ENCODE peak calls at places on chromosomes 16 and 17, in nine cellular contexts. One of them, this sample, is unnamed.

GRCh38 chr16:89600956-89601355 is 12.5 kb upstream of the DPEP1 start:
- DNase-seq in pulmonary artery endothelial cell: no peak
- DNase-seq in GOT3: no peak
- DNase-seq in naive thymus-derived CD4-positive, alpha-beta T cell: no peak
- DNase-seq in astrocyte of the spinal cord: no peak
- DNase-seq in endothelial cell: no peak
- DNase-seq in caudate nucleus: no peak
- DNase-seq in NCI-H524: no peak
- DNase-seq in posterior vena cava: no peak
- DNase-seq in this sample: no peak

GRCh38 chr17:1906622-1907021 is 76.8 kb downstream of the RPA1 start:
- DNase-seq in NCI-H524: no peak
- DNase-seq in endothelial cell: no peak
- DNase-seq in naive thymus-derived CD4-positive, alpha-beta T cell: no peak
- DNase-seq in GOT3: no peak
- DNase-seq in pulmonary artery endothelial cell: no peak
- DNase-seq in caudate nucleus: no peak
- DNase-seq in astrocyte of the spinal cord: no peak
- DNase-seq in posterior vena cava: peak; percentile 31
- DNase-seq in this sample: no peak

GRCh38 chr17:13353590-13353989 is 248.1 kb downstream of the HS3ST3A1 start:
- DNase-seq in posterior vena cava: no peak
- DNase-seq in pulmonary artery endothelial cell: no peak
- DNase-seq in GOT3: no peak
- DNase-seq in caudate nucleus: no peak
- DNase-seq in endothelial cell: no peak
- DNase-seq in naive thymus-derived CD4-positive, alpha-beta T cell: no peak
- DNase-seq in astrocyte of the spinal cord: no peak
- DNase-seq in NCI-H524: no peak
- DNase-seq in this sample: no peak

GRCh38 chr16:89357055-89357454 is 133.3 kb downstream of the ANKRD11 start:
- DNase-seq in naive thymus-derived CD4-positive, alpha-beta T cell: no peak
- DNase-seq in endothelial cell: no peak
- DNase-seq in astrocyte of the spinal cord: no peak
- DNase-seq in GOT3: no peak
- DNase-seq in pulmonary artery endothelial cell: no peak
- DNase-seq in posterior vena cava: no peak
- DNase-seq in NCI-H524: no peak
- DNase-seq in caudate nucleus: no peak
- DNase-seq in this sample: no peak

GRCh38 chr17:17552351-17553216 is 38.9 kb downstream of the PEMT start:
- DNase-seq in pulmonary artery endothelial cell: no peak
- DNase-seq in astrocyte of the spinal cord: no peak
- DNase-seq in endothelial cell: no peak
- DNase-seq in caudate nucleus: peak; percentile 52
- DNase-seq in posterior vena cava: no peak
- DNase-seq in GOT3: no peak
- DNase-seq in naive thymus-derived CD4-positive, alpha-beta T cell: no peak
- DNase-seq in NCI-H524: no peak
- DNase-seq in this sample: no peak

GRCh38 chr17:75819116-75819515 is 25.1 kb downstream of the UNC13D start:
- DNase-seq in posterior vena cava: no peak
- DNase-seq in endothelial cell: no peak
- DNase-seq in pulmonary artery endothelial cell: no peak
- DNase-seq in astrocyte of the spinal cord: no peak
- DNase-seq in caudate nucleus: no peak
- DNase-seq in NCI-H524: no peak
- DNase-seq in GOT3: no peak
- DNase-seq in naive thymus-derived CD4-positive, alpha-beta T cell: no peak
- DNase-seq in this sample: no peak

GRCh38 chr17:65455972-65456343 is 105.5 kb downstream of the AXIN2 start:
- DNase-seq in pulmonary artery endothelial cell: no peak
- DNase-seq in caudate nucleus: no peak
- DNase-seq in posterior vena cava: no peak
- DNase-seq in NCI-H524: no peak
- DNase-seq in endothelial cell: peak; percentile 14
- DNase-seq in GOT3: no peak
- DNase-seq in naive thymus-derived CD4-positive, alpha-beta T cell: no peak
- DNase-seq in astrocyte of the spinal cord: peak; percentile 3
- DNase-seq in this sample: peak; percentile 23

GRCh38 chr17:71444011-71444574 is 676.7 kb upstream of the SOX9 start:
- DNase-seq in naive thymus-derived CD4-positive, alpha-beta T cell: no peak
- DNase-seq in astrocyte of the spinal cord: no peak
- DNase-seq in pulmonary artery endothelial cell: no peak
- DNase-seq in endothelial cell: no peak
- DNase-seq in posterior vena cava: no peak
- DNase-seq in GOT3: no peak
- DNase-seq in caudate nucleus: no peak
- DNase-seq in NCI-H524: no peak
- DNase-seq in this sample: peak; percentile 80

GRCh38 chr17:82030470-82031302 is 792 bp upstream of the RAC3 start:
- DNase-seq in naive thymus-derived CD4-positive, alpha-beta T cell: peak; percentile 80
- DNase-seq in pulmonary artery endothelial cell: peak; percentile 54
- DNase-seq in NCI-H524: peak; percentile 68
- DNase-seq in GOT3: no peak
- DNase-seq in caudate nucleus: peak; percentile 73
- DNase-seq in posterior vena cava: peak; percentile 96
- DNase-seq in astrocyte of the spinal cord: peak; percentile 84
- DNase-seq in endothelial cell: peak; percentile 92
- DNase-seq in this sample: peak; percentile 49

GRCh38 chr17:57889892-57890856 is 40.3 kb upstream of the MRPS23 start:
- DNase-seq in naive thymus-derived CD4-positive, alpha-beta T cell: no peak
- DNase-seq in posterior vena cava: peak; percentile 95
- DNase-seq in GOT3: peak; percentile 45
- DNase-seq in NCI-H524: no peak
- DNase-seq in endothelial cell: no peak
- DNase-seq in pulmonary artery endothelial cell: no peak
- DNase-seq in caudate nucleus: no peak
- DNase-seq in astrocyte of the spinal cord: peak; percentile 86
- DNase-seq in this sample: peak; percentile 83

GRCh38 chr16:17026600-17027242 is 444.0 kb downstream of the XYLT1 start:
- DNase-seq in pulmonary artery endothelial cell: no peak
- DNase-seq in posterior vena cava: no peak
- DNase-seq in GOT3: no peak
- DNase-seq in endothelial cell: no peak
- DNase-seq in caudate nucleus: no peak
- DNase-seq in naive thymus-derived CD4-positive, alpha-beta T cell: no peak
- DNase-seq in astrocyte of the spinal cord: no peak
- DNase-seq in NCI-H524: no peak
- DNase-seq in this sample: no peak

GRCh38 chr17:36949461-36949927 is 740 bp downstream of the AATF start:
- DNase-seq in astrocyte of the spinal cord: peak; percentile 63
- DNase-seq in posterior vena cava: no peak
- DNase-seq in GOT3: no peak
- DNase-seq in naive thymus-derived CD4-positive, alpha-beta T cell: no peak
- DNase-seq in NCI-H524: no peak
- DNase-seq in pulmonary artery endothelial cell: no peak
- DNase-seq in endothelial cell: no peak
- DNase-seq in caudate nucleus: no peak
- DNase-seq in this sample: no peak

GRCh38 chr17:36600936-36601302 is 464 bp upstream of the MRM1 start:
- DNase-seq in pulmonary artery endothelial cell: no peak
- DNase-seq in endothelial cell: no peak
- DNase-seq in GOT3: no peak
- DNase-seq in astrocyte of the spinal cord: no peak
- DNase-seq in NCI-H524: peak; percentile 83
- DNase-seq in naive thymus-derived CD4-positive, alpha-beta T cell: no peak
- DNase-seq in caudate nucleus: peak; percentile 75
- DNase-seq in posterior vena cava: no peak
- DNase-seq in this sample: no peak

GRCh38 chr16:60914334-60914733 is 1121.9 kb downstream of the CDH8 start:
- DNase-seq in naive thymus-derived CD4-positive, alpha-beta T cell: no peak
- DNase-seq in astrocyte of the spinal cord: no peak
- DNase-seq in caudate nucleus: no peak
- DNase-seq in endothelial cell: no peak
- DNase-seq in posterior vena cava: no peak
- DNase-seq in pulmonary artery endothelial cell: no peak
- DNase-seq in GOT3: no peak
- DNase-seq in NCI-H524: no peak
- DNase-seq in this sample: no peak

GRCh38 chr16:619476-620100 is 11.2 kb upstream of the WFIKKN1 start:
- DNase-seq in GOT3: no peak
- DNase-seq in pulmonary artery endothelial cell: no peak
- DNase-seq in endothelial cell: no peak
- DNase-seq in naive thymus-derived CD4-positive, alpha-beta T cell: no peak
- DNase-seq in NCI-H524: no peak
- DNase-seq in astrocyte of the spinal cord: no peak
- DNase-seq in posterior vena cava: no peak
- DNase-seq in caudate nucleus: no peak
- DNase-seq in this sample: no peak

GRCh38 chr16:72380283-72380682 is 208.3 kb upstream of the PMFBP1 start:
- DNase-seq in NCI-H524: no peak
- DNase-seq in GOT3: no peak
- DNase-seq in astrocyte of the spinal cord: peak; percentile 12
- DNase-seq in naive thymus-derived CD4-positive, alpha-beta T cell: no peak
- DNase-seq in caudate nucleus: no peak
- DNase-seq in pulmonary artery endothelial cell: no peak
- DNase-seq in posterior vena cava: no peak
- DNase-seq in endothelial cell: no peak
- DNase-seq in this sample: no peak

GRCh38 chr16:1790261-1790610 is 3.3 kb downstream of the IGFALS start:
- DNase-seq in posterior vena cava: no peak
- DNase-seq in naive thymus-derived CD4-positive, alpha-beta T cell: no peak
- DNase-seq in caudate nucleus: no peak
- DNase-seq in GOT3: no peak
- DNase-seq in endothelial cell: no peak
- DNase-seq in pulmonary artery endothelial cell: no peak
- DNase-seq in astrocyte of the spinal cord: no peak
- DNase-seq in NCI-H524: no peak
- DNase-seq in this sample: no peak

GRCh38 chr17:71472809-71473789 is 647.7 kb upstream of the SOX9 start:
- DNase-seq in posterior vena cava: no peak
- DNase-seq in endothelial cell: peak; percentile 31
- DNase-seq in pulmonary artery endothelial cell: no peak
- DNase-seq in NCI-H524: peak; percentile 36
- DNase-seq in GOT3: no peak
- DNase-seq in caudate nucleus: peak; percentile 1
- DNase-seq in naive thymus-derived CD4-positive, alpha-beta T cell: no peak
- DNase-seq in astrocyte of the spinal cord: peak; percentile 66
- DNase-seq in this sample: peak; percentile 74

GRCh38 chr17:51154176-51154575 is 817 bp downstream of the NME1 start:
- DNase-seq in NCI-H524: peak; percentile 16
- DNase-seq in endothelial cell: no peak
- DNase-seq in naive thymus-derived CD4-positive, alpha-beta T cell: no peak
- DNase-seq in astrocyte of the spinal cord: no peak
- DNase-seq in posterior vena cava: no peak
- DNase-seq in GOT3: no peak
- DNase-seq in caudate nucleus: no peak
- DNase-seq in pulmonary artery endothelial cell: no peak
- DNase-seq in this sample: no peak

GRCh38 chr17:55690105-55690508 is 32.6 kb downstream of the TMEM100 start:
- DNase-seq in naive thymus-derived CD4-positive, alpha-beta T cell: no peak
- DNase-seq in GOT3: no peak
- DNase-seq in pulmonary artery endothelial cell: no peak
- DNase-seq in astrocyte of the spinal cord: no peak
- DNase-seq in caudate nucleus: no peak
- DNase-seq in posterior vena cava: no peak
- DNase-seq in NCI-H524: no peak
- DNase-seq in endothelial cell: no peak
- DNase-seq in this sample: no peak

GRCh38 chr17:44464037-44464436 is 39.2 kb downstream of the GPATCH8 start:
- DNase-seq in pulmonary artery endothelial cell: no peak
- DNase-seq in endothelial cell: no peak
- DNase-seq in caudate nucleus: no peak
- DNase-seq in GOT3: no peak
- DNase-seq in astrocyte of the spinal cord: peak; percentile 25
- DNase-seq in posterior vena cava: no peak
- DNase-seq in naive thymus-derived CD4-positive, alpha-beta T cell: no peak
- DNase-seq in NCI-H524: no peak
- DNase-seq in this sample: no peak

GRCh38 chr17:17759164-17759563 is 77.6 kb downstream of the SREBF1 start:
- DNase-seq in GOT3: no peak
- DNase-seq in endothelial cell: no peak
- DNase-seq in pulmonary artery endothelial cell: no peak
- DNase-seq in NCI-H524: no peak
- DNase-seq in naive thymus-derived CD4-positive, alpha-beta T cell: no peak
- DNase-seq in caudate nucleus: no peak
- DNase-seq in astrocyte of the spinal cord: no peak
- DNase-seq in posterior vena cava: no peak
- DNase-seq in this sample: no peak

GRCh38 chr17:72176902-72177660 is 56.3 kb downstream of the SOX9 start:
- DNase-seq in NCI-H524: no peak
- DNase-seq in naive thymus-derived CD4-positive, alpha-beta T cell: no peak
- DNase-seq in posterior vena cava: no peak
- DNase-seq in pulmonary artery endothelial cell: no peak
- DNase-seq in astrocyte of the spinal cord: peak; percentile 26
- DNase-seq in GOT3: no peak
- DNase-seq in endothelial cell: no peak
- DNase-seq in caudate nucleus: no peak
- DNase-seq in this sample: no peak